ENCODE peak calls at places on chromosomes 16 and 17, in seven cellular contexts. X, I, L, P, O, C and G are unnamed samples.

GRCh38 chr16:2874584-2875362 is 8.2 kb upstream of the FLYWCH2 start:
- DNase-seq in P (peak), L (peak), I (peak), O (peak), C (peak), X (peak), G (peak)

GRCh38 chr16:1163567-1164055 is 10.7 kb downstream of the CACNA1H start:
- DNase-seq in X (no peak), P (no peak), I (no peak), O (no peak), C (no peak), L (peak), G (no peak)

GRCh38 chr17:73334771-73335513 is 23.1 kb upstream of the CDC42EP4 start:
- DNase-seq in O (peak), I (no peak), L (no peak), P (no peak), X (no peak), C (no peak), G (no peak)

GRCh38 chr17:49986396-49987289 is 8.4 kb downstream of the DLX3 start:
- DNase-seq in L (no peak), P (no peak), X (no peak), O (peak), I (no peak), C (no peak), G (no peak)

GRCh38 chr17:37743612-37743874 is 1.3 kb downstream of the HNF1B start:
- DNase-seq in C (peak), O (peak), P (no peak), X (no peak), L (no peak), I (no peak), G (peak)

GRCh38 chr16:27254262-27254811 is 14.2 kb downstream of the NSMCE1 start:
- DNase-seq in I (no peak), C (no peak), L (no peak), P (no peak), O (no peak), X (no peak), G (no peak)

GRCh38 chr17:9729735-9730420 is 61.5 kb downstream of the DHRS7C start:
- DNase-seq in C (no peak), X (no peak), O (no peak), P (no peak), L (peak), I (no peak), G (no peak)

GRCh38 chr17:27882162-27882840 is 10.9 kb downstream of the LYRM9 start:
- DNase-seq in L (no peak), X (no peak), P (no peak), O (no peak), I (no peak), C (no peak), G (no peak)

GRCh38 chr17:68205251-68205807 is 42.5 kb upstream of the AMZ2 start:
- DNase-seq in C (peak), I (peak), X (peak), L (peak), O (peak), P (peak), G (peak)

GRCh38 chr17:4947411-4948165 is 742 bp downstream of the PFN1 start:
- DNase-seq in L (peak), X (peak), C (peak), O (peak), P (no peak), I (peak), G (peak)

GRCh38 chr17:41008811-41009210 is at the start of gene KRTAP3-1:
- DNase-seq in X (no peak), P (no peak), O (no peak), I (no peak), C (no peak), L (no peak), G (no peak)

GRCh38 chr17:76276461-76277299 is 11.5 kb downstream of the UBALD2 start:
- DNase-seq in P (no peak), I (no peak), O (peak), C (no peak), L (peak), X (no peak), G (no peak)

GRCh38 chr17:62950067-62950466 is 16.0 kb upstream of the TANC2 start:
- DNase-seq in C (peak), I (no peak), X (no peak), P (no peak), O (no peak), L (peak), G (no peak)

GRCh38 chr17:37493249-37494027 is 3.7 kb downstream of the DUSP14 start:
- DNase-seq in O (no peak), P (peak), I (no peak), L (peak), X (no peak), C (no peak), G (no peak)

GRCh38 chr17:60435244-60436170 is 13.2 kb downstream of the CHCT1 start:
- DNase-seq in C (peak), I (peak), L (peak), O (peak), P (peak), X (peak), G (peak)

GRCh38 chr16:10583269-10583668 is 2.9 kb upstream of the EMP2 start:
- DNase-seq in O (no peak), X (no peak), C (no peak), L (no peak), I (no peak), P (no peak), G (no peak)

GRCh38 chr17:79050591-79050990 is 24.0 kb upstream of the ENGASE start:
- DNase-seq in C (no peak), P (no peak), O (no peak), X (no peak), I (no peak), L (no peak), G (no peak)

GRCh38 chr16:56683424-56684162 is 1.3 kb downstream of the MT1X start:
- DNase-seq in O (no peak), X (peak), I (no peak), C (no peak), P (no peak), L (no peak), G (no peak)

GRCh38 chr17:50845260-50846147 is 10.1 kb downstream of the WFIKKN2 start:
- DNase-seq in I (no peak), X (no peak), O (no peak), L (peak), P (no peak), C (no peak), G (no peak)

GRCh38 chr17:78993241-78993956 is 13.7 kb upstream of the LGALS3BP start:
- DNase-seq in P (no peak), L (peak), I (peak), O (peak), C (peak), X (peak), G (peak)

GRCh38 chr17:44780161-44780560 is 21.4 kb downstream of the ADAM11 start:
- DNase-seq in I (no peak), X (no peak), O (no peak), P (no peak), C (no peak), L (no peak), G (no peak)

GRCh38 chr16:50282010-50282538 is 15.7 kb downstream of the ADCY7 start:
- DNase-seq in L (no peak), O (no peak), X (no peak), C (no peak), I (peak), P (no peak), G (no peak)

GRCh38 chr17:8029121-8029520 is 9.7 kb upstream of the ALOX15B start:
- DNase-seq in X (no peak), O (no peak), I (no peak), C (no peak), L (peak), P (no peak), G (no peak)

GRCh38 chr16:20789130-20789529 is 17.1 kb downstream of the ERI2 start:
- DNase-seq in C (no peak), O (no peak), L (no peak), X (no peak), P (no peak), I (no peak), G (no peak)

DNA sequence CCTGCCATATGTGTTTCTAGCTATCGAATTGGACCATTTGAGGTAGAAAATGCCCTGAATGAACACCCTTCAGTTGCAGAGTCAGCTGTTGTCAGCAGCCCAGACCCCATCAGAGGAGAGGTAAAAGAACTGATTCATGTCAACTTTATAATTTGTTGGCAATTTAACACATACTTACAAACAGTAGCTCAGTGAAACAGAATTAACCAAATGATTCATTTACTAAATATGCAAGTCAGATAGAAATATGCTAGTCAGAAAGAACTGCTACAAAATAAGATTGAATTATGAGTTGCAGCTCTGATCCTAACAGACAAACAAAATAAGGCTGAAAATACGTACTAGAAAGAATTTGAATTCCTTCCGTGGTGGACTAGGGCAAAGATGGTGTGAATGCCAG is 14.1 kb downstream of the ERI2 start:
- DNase-seq in L (no peak), P (no peak), C (no peak), O (no peak), I (no peak), X (no peak), G (no peak)
- TF ChIP-seq EZH2phosphoT487 in L (no peak), P (no peak), C (no peak), O (no peak), I (no peak), X (no peak), G (no peak)

GRCh38 chr16:4327386-4327781 is 11.5 kb downstream of the GLIS2 start:
- DNase-seq in X (no peak), L (no peak), O (peak), C (no peak), I (no peak), P (no peak), G (peak)

GRCh38 chr16:4330277-4330882 is 14.5 kb downstream of the GLIS2 start:
- DNase-seq in O (peak), P (no peak), X (peak), C (peak), I (peak), L (peak), G (peak)

GRCh38 chr16:4329354-4329775 is 13.5 kb downstream of the GLIS2 start:
- DNase-seq in I (no peak), O (no peak), X (no peak), P (no peak), C (no peak), L (no peak), G (no peak)

GRCh38 chr16:4328580-4329353 is 12.9 kb downstream of the GLIS2 start:
- DNase-seq in I (no peak), O (peak), C (no peak), P (no peak), X (no peak), L (no peak), G (no peak)

DNA sequence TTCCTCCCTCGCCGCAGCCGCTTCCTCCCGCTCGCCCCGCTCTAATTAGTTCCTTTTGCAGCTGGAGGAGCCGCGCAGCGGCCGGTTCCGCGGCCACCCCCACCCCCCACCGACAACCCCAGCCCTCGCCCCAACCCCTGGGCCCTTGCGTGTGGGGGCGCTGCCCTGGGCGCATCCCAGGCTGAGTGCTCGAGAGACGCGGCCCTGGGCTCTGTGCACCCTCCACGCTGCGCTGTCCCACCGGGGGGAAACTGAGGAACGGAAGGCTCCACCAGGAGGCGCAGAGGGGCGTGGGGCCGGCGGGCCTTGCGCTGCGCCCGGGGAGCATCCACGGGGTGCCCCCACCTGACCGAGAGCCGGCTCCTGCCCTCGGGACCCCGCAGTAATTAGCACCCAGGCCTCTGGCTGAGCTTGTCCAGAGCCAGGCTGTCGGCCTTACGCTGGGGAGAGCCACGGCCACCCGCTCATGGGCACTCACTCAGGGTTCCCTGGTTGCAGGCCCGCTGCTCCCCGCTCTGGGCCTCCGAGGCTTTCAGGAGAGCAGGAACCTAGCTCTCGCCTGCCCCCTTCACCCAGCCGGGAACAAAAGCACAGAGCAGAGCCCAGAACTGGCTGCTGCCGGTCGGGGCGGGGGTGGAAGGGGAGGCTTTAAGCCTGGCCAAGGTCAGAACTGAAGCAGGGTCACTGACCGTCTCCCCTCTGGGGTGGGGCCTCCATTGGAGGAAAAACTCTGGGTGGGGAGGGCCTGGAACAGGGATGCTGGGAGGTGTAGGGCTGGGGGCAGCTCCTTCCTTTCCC is 12.1 kb downstream of the GLIS2 start:
- DNase-seq in L (no peak), I (peak), P (no peak), X (peak), O (peak), C (peak), G (peak)
- TF ChIP-seq CTCF in L (no peak), I (peak), P (no peak), X (peak), O (peak), C (peak), G (peak)

GRCh38 chr16:72434159-72434558 is 262.2 kb upstream of the PMFBP1 start:
- DNase-seq in C (no peak), P (peak), I (peak), X (peak), L (no peak), O (no peak), G (no peak)
- TF ChIP-seq EZH2phosphoT487 in C (no peak), P (no peak), I (no peak), X (no peak), L (no peak), O (no peak), G (no peak)

DNA sequence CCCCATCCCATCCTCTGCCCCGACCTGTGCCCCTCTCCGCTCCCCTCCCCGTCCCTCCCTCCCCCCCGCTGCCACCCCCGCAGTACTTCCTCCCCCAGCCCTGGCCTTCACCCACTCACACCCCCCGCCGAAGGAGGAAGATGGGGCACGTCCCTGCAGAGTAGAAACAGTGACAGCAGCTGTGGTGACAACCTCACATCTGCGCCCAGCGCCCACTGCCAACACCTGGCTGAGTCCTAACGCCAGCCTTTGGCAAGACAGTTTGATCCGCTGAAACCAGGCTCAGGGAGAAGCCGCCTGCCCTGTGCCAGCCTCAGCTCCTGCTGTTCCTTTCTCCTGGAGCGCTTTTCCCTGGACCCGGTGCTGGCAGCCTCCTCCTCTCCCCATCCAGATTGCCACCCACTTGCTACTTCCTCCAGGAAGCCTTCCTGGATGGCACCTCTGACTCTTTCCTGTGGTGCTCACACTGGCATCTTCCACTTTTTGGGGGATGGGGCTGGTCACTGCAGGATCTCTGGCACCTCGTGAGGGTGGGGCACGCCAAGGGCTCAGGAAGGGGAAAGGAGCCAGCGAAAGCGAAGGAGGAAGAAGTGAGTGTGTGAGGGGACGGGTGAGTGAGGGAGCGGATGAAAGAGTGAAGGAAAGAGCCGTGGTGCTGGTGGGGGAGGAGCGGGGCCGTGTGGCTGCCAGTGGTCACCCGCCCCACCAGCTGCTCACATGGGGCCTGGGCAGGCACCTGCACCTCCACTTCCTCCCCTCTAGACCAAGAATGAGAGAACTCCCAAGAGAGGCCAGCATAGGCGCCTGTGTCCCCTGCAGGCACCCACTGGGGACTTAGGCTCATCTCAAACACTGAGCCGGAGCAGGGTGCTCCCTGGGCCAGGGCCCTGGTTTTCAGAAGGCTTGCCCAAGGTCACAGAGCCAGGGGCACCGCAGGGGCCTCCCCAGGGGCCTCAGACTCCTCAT is 27.0 kb downstream of the ZFPM1 start:
- DNase-seq in X (no peak), P (no peak), L (no peak), C (no peak), I (peak), O (no peak), G (no peak)
- TF ChIP-seq CTCF in X (no peak), P (no peak), L (no peak), C (no peak), I (no peak), O (no peak), G (no peak)